ENCODE peak calls at places on chromosomes 11 and 22, in six cellular contexts. N is CD4-positive, alpha-beta T cell; J is psoas muscle; R is endodermal cell; S is ovary; H is CD8-positive, alpha-beta T cell. L is an unnamed sample.

GRCh38 chr22:48627203-48627602 is 1200.5 kb downstream of the BRD1 start:
- DNase-seq in N (no peak), J (no peak), R (no peak), S (peak; percentile 59), H (no peak), L (no peak)

GRCh38 chr11:843818-844692 is 1.4 kb downstream of the TSPAN4 start:
- DNase-seq in N (no peak), J (peak; percentile 95), R (peak; percentile 96), S (peak; percentile 90), H (no peak), L (no peak)

GRCh38 chr11:47656284-47656915 is 14.0 kb upstream of the MTCH2 start:
- DNase-seq in N (no peak), J (no peak), R (peak; percentile 64), S (no peak), H (no peak), L (no peak)

GRCh38 chr22:30226192-30226832 is 20.2 kb downstream of the LIF start:
- DNase-seq in N (no peak), J (no peak), R (no peak), S (no peak), H (no peak), L (no peak)

GRCh38 chr11:2206291-2206690 is 34.7 kb upstream of the TH start:
- DNase-seq in N (no peak), J (no peak), R (no peak), S (no peak), H (no peak), L (no peak)

GRCh38 chr11:87266751-87267150 is 229.0 kb downstream of the TMEM135 start:
- DNase-seq in N (no peak), J (no peak), R (no peak), S (no peak), H (no peak), L (peak; percentile 35)

GRCh38 chr22:19419464-19420178 is 11.9 kb downstream of the HIRA start:
- DNase-seq in N (no peak), J (no peak), R (peak; percentile 81), S (no peak), H (peak; percentile 59), L (no peak)

GRCh38 chr11:123137496-123138270 is 57.4 kb downstream of the CLMP start:
- DNase-seq in N (no peak), J (peak; percentile 80), R (peak; percentile 85), S (peak; percentile 84), H (no peak), L (no peak)

GRCh38 chr11:2166091-2166851 is 5.3 kb upstream of the INS start:
- DNase-seq in N (peak; percentile 26), J (no peak), R (peak; percentile 86), S (peak; percentile 46), H (no peak), L (no peak)

GRCh38 chr11:120646206-120646605 is 134.7 kb downstream of the GRIK4 start:
- DNase-seq in N (no peak), J (no peak), R (no peak), S (no peak), H (no peak), L (no peak)

GRCh38 chr22:47220752-47221151 is 458.3 kb downstream of the TBC1D22A start:
- DNase-seq in N (no peak), J (no peak), R (no peak), S (no peak), H (no peak), L (no peak)
- TF ChIP-seq CTCF in N (no peak), J (no peak), R (no peak), S (no peak), H (no peak), L (no peak)

GRCh38 chr22:45120440-45120839 is 43.3 kb upstream of the NUP50 start:
- DNase-seq in N (no peak), J (no peak), R (no peak), S (no peak), H (no peak), L (no peak)
- H3K27ac ChIP-seq in N (no peak overlapping the region), J (no peak overlapping the region), R (no peak overlapping the region), S (no peak overlapping the region), H (no peak overlapping the region), L (no peak overlapping the region)

GRCh38 chr11:62875698-62876483 is 4.8 kb upstream of the SLC3A2 start:
- DNase-seq in N (no peak), J (no peak), R (no peak), S (no peak), H (no peak), L (no peak)
- TF ChIP-seq CTCF in N (no peak), J (no peak), R (peak; percentile 34), S (no peak), H (no peak), L (no peak)

GRCh38 chr11:113906515-113906914 is 1.9 kb downstream of the HTR3B start:
- DNase-seq in N (no peak), J (no peak), R (peak; percentile 35), S (no peak), H (no peak), L (no peak)

GRCh38 chr11:113907155-113907554 is 2.6 kb downstream of the HTR3B start:
- DNase-seq in N (no peak), J (no peak), R (peak; percentile 10), S (no peak), H (no peak), L (no peak)

GRCh38 chr11:113906038-113906437 is 1.4 kb downstream of the HTR3B start:
- DNase-seq in N (no peak), J (no peak), R (peak; percentile 71), S (no peak), H (no peak), L (no peak)

GRCh38 chr11:113907681-113908080 is 3.1 kb downstream of the HTR3B start:
- DNase-seq in N (no peak), J (no peak), R (peak; percentile 37), S (no peak), H (no peak), L (no peak)

GRCh38 chr11:113908107-113908506 is 3.5 kb downstream of the HTR3B start:
- DNase-seq in N (no peak), J (no peak), R (peak; percentile 18), S (no peak), H (no peak), L (no peak)
- H3K27ac ChIP-seq in N (no peak overlapping the region), J (no peak overlapping the region), R (no peak overlapping the region), S (no peak overlapping the region), H (no peak overlapping the region), L (no peak overlapping the region)

GRCh38 chr11:69344570-69345145 is 50.7 kb downstream of the MYEOV start:
- DNase-seq in N (no peak), J (no peak), R (peak; percentile 26), S (no peak), H (no peak), L (no peak)
- TF ChIP-seq CTCF in N (no peak), J (no peak), R (no peak), S (no peak), H (no peak), L (no peak)

L was measured in keratinocyte.